ENCODE peak calls at places on chromosomes 16 and 17, in four cellular contexts. T, W, S and A are unnamed samples.

GRCh38 chr16:81473066-81473488 is 28.5 kb downstream of the CMIP start:
- DNase-seq in T (no peak), W (no peak), S (no peak), A (no peak)

GRCh38 chr17:73932216-73932749 is 271.2 kb upstream of the RPL38 start:
- DNase-seq in T (no peak), W (no peak), S (no peak), A (no peak)

GRCh38 chr17:31105991-31106390 is 11.2 kb downstream of the NF1 start:
- DNase-seq in T (no peak), W (no peak), S (no peak), A (no peak)

GRCh38 chr17:40551874-40552768 is 13.2 kb downstream of the CCR7 start:
- DNase-seq in T (no peak), W (peak; percentile 96), S (peak; percentile 98), A (peak; percentile 79)

GRCh38 chr16:21603920-21604319 is 4.5 kb downstream of the METTL9 start:
- DNase-seq in T (no peak), W (no peak), S (no peak), A (no peak)

GRCh38 chr16:75279277-75279676 is 27.9 kb upstream of the BCAR1 start:
- DNase-seq in T (no peak), W (no peak), S (no peak), A (no peak)

GRCh38 chr17:17808706-17809432 is 27.9 kb downstream of the SREBF1 start:
- DNase-seq in T (no peak), W (no peak), S (no peak), A (no peak)

GRCh38 chr17:82929011-82929622 is 89.3 kb upstream of the ZNF750 start:
- DNase-seq in T (no peak), W (no peak), S (no peak), A (peak; percentile 49)

GRCh38 chr17:62307196-62307595 is 73.2 kb upstream of the EFCAB3 start:
- DNase-seq in T (no peak), W (no peak), S (no peak), A (no peak)

GRCh38 chr16:68179196-68179795 is 56.6 kb downstream of the ESRP2 start:
- DNase-seq in T (no peak), W (no peak), S (no peak), A (no peak)

GRCh38 chr17:82531431-82531881 is 11.9 kb downstream of the FOXK2 start:
- DNase-seq in T (no peak), W (peak; percentile 76), S (no peak), A (no peak)

GRCh38 chr17:6996256-6997111 is 635 bp downstream of the ALOX12 start:
- DNase-seq in T (no peak), W (no peak), S (no peak), A (no peak)